ENCODE peak calls at places on chromosomes 13 and 19, in six cellular contexts. V is endodermal cell; F is CD8-positive, alpha-beta T cell; A is naive thymus-derived CD4-positive, alpha-beta T cell; H is GM23248; T is pancreas. G is an unnamed sample. For H3K4me1, the result is how much of the 10 kb centered on the place peaks cover.

GRCh38 chr13:20119960-20120359 is 40.9 kb downstream of the GJA3 start:
- DNase-seq in V (no peak), F (no peak), A (no peak), H (no peak), T (no peak), G (no peak)

GRCh38 chr13:55815458-55816033 is 1325.2 kb upstream of the PRR20A start:
- DNase-seq in V (no peak), F (no peak), A (no peak), H (no peak), T (no peak), G (no peak)

GRCh38 chr19:54266133-54266532 is 9.1 kb upstream of the LILRB5 start:
- DNase-seq in V (peak), F (peak), A (peak), H (peak), T (peak), G (peak)

GRCh38 chr13:111251646-111252448 is 68.6 kb upstream of the TEX29 start:
- DNase-seq in V (no peak), F (no peak), A (no peak), H (peak), T (no peak), G (no peak)

GRCh38 chr19:50838239-50838638 is 4.9 kb upstream of the KLK15 start:
- DNase-seq in V (peak), F (no peak), A (no peak), H (peak), T (no peak), G (no peak)

GRCh38 chr19:49427855-49428546 is 2.8 kb downstream of the GFY start:
- DNase-seq in V (peak), F (peak), A (no peak), H (peak), T (peak), G (no peak)

GRCh38 chr13:39455534-39456175 is 147.3 kb downstream of the LHFPL6 start:
- DNase-seq in V (no peak), F (no peak), A (no peak), H (no peak), T (no peak), G (no peak)

GRCh38 chr19:13096968-13097330 is 5.7 kb downstream of the LYL1 start:
- DNase-seq in V (no peak), F (no peak), A (no peak), H (no peak), T (no peak), G (peak)

GRCh38 chr19:45076029-45076850 is at the start of gene ZNF296:
- DNase-seq in V (peak), F (peak), A (peak), H (peak), T (peak), G (peak)

GRCh38 chr19:2546128-2547032 is 70.5 kb downstream of the GADD45B start:
- DNase-seq in V (peak), F (no peak), A (no peak), H (no peak), T (peak), G (peak)

GRCh38 chr13:26272621-26273020 is 18.7 kb downstream of the CDK8 start:
- DNase-seq in V (no peak), F (no peak), A (no peak), H (no peak), T (no peak), G (no peak)

GRCh38 chr19:38686530-38686888 is 39.1 kb downstream of the ACTN4 start:
- DNase-seq in V (no peak), F (peak), A (peak), H (no peak), T (peak), G (no peak)

GRCh38 chr13:101242720-101243119 is 173.6 kb downstream of the NALCN start:
- DNase-seq in V (no peak), F (no peak), A (no peak), H (no peak), T (no peak), G (no peak)

GRCh38 chr13:100646871-100647270 is 27.7 kb downstream of the TMTC4 start:
- DNase-seq in V (no peak), F (no peak), A (no peak), H (no peak), T (no peak), G (no peak)

GRCh38 chr19:46376241-46377153 is 29.6 kb downstream of the PPP5C start:
- DNase-seq in V (no peak), F (no peak), A (no peak), H (no peak), T (peak), G (no peak)

GRCh38 chr19:32368781-32369180 is 23.4 kb downstream of the ZNF507 start:
- DNase-seq in V (no peak), F (no peak), A (no peak), H (no peak), T (no peak), G (no peak)

GRCh38 chr13:112790735-112791641 is 101.2 kb downstream of the ATP11A start:
- DNase-seq in V (no peak), F (no peak), A (no peak), H (peak), T (no peak), G (no peak)

GRCh38 chr13:40464349-40464748 is 202.1 kb downstream of the FOXO1 start:
- DNase-seq in V (no peak), F (no peak), A (no peak), H (no peak), T (no peak), G (no peak)

GRCh38 chr19:33501957-33502356 is 19.6 kb downstream of the PEPD start:
- DNase-seq in V (no peak), F (no peak), A (no peak), H (no peak), T (no peak), G (no peak)

GRCh38 chr19:54298357-54299125 is 14.4 kb downstream of the LILRA5 start:
- DNase-seq in V (no peak), F (no peak), A (no peak), H (no peak), T (no peak), G (no peak)

GRCh38 chr19:47209323-47210179 is 21.4 kb downstream of the BBC3 start:
- DNase-seq in V (no peak), F (no peak), A (no peak), H (no peak), T (no peak), G (no peak)

GRCh38 chr19:48006762-48007161 is 12.3 kb downstream of the ELSPBP1 start:
- DNase-seq in V (peak), F (no peak), A (no peak), H (peak), T (no peak), G (no peak)

GRCh38 chr13:113273856-113274590 is 23.0 kb upstream of the LAMP1 start:
- DNase-seq in V (no peak), F (no peak), A (no peak), H (peak), T (no peak), G (no peak)

GRCh38 chr19:17654993-17655392 is 33.2 kb downstream of the UNC13A start:
- DNase-seq in V (peak), F (no peak), A (no peak), H (no peak), T (no peak), G (no peak)

GRCh38 chr19:48400018-48400742 is 6.7 kb downstream of the GRIN2D start:
- DNase-seq in V (peak), F (no peak), A (peak), H (peak), T (no peak), G (peak)

GRCh38 chr13:54356209-54356608 is 1327.6 kb downstream of the OLFM4 start:
- DNase-seq in V (no peak), F (no peak), A (no peak), H (no peak), T (no peak), G (no peak)

GRCh38 chr13:106981050-106981449 is 413.1 kb upstream of the ARGLU1 start:
- DNase-seq in V (no peak), F (no peak), A (no peak), H (no peak), T (no peak), G (no peak)

DNA sequence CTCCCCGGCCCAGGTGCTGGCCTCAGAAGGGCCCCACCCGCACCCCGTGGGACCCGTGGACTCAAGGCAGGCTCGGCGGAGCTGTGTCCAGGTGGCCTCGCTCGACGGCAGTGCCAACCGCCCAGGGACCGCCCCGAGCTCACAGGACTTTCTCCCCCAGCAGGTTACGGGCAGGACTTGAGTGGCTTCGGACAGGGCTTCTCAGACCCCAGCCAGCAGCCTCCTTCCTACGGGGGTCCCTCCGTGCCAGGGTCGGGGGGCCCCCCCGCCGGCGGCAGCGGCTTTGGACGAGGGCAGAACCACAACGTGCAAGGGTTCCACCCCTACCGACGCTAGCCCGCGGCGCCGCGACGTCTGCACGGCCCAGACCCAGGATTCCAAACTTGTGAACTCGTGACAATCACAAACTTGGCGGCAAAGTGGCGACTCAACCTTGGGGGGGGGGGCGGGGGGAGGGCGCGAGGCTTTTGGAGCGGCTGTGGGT is 3.6 kb upstream of the RPS15 start:
- DNase-seq in V (no peak), F (no peak), A (no peak), H (no peak), T (peak), G (no peak)
- H3K4me1 ChIP-seq in V (under half), F (under half), A (under half), H (under half), T (under half), G (under half)

GRCh38 chr13:48494874-48495273 is 38.0 kb downstream of the RCBTB2 start:
- DNase-seq in V (no peak), F (no peak), A (no peak), H (no peak), T (no peak), G (no peak)
- H3K4me1 ChIP-seq in V (under half), F (half or more), A (under half), H (under half), T (under half), G (half or more)

DNA sequence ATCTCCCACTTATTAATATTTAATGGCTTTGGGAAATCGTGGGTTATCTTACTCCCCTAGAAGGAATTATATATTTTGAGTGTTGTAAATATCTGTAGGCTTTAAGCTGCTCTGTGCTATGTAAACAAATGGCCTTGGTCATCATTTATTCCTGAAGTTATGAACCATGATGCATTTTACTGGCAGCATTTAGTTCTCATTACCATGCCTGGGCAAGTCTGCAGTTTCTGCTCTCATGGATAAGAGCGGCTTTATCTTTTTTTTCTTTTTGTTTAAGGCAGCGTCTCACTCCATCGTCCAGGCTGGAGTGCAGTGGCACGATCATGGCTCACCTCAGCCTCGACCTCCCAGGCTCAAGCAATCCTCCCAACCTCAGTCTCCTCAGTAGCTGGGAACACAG is 156.1 kb downstream of the IRS2 start:
- DNase-seq in V (no peak), F (no peak), A (no peak), H (no peak), T (no peak), G (no peak)
- H3K4me1 ChIP-seq in V (under half), F (under half), A (under half), H (under half), T (under half), G (under half)

DNA sequence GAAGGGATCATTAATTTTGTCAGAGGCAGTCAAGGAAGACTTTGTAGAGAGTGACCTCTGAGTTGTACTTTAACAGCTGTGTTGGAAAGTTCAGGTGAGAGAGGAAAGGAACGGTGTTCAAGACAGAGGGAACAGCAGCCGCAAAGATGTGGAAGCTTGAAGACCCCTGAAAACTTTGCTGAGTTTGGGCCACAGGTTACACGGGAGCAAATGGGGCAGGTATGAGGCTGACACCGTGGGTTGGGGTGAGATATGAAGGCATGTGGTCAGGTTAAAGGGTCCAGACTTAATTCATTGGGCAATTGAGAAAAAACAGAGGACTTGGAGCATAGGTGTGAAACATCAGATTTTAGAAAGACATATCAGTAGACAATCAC is 72.0 kb upstream of the SERP2 start:
- DNase-seq in V (no peak), F (no peak), A (no peak), H (no peak), T (no peak), G (no peak)
- H3K4me1 ChIP-seq in V (under half), F (under half), A (under half), H (under half), T (under half), G (under half)

DNA sequence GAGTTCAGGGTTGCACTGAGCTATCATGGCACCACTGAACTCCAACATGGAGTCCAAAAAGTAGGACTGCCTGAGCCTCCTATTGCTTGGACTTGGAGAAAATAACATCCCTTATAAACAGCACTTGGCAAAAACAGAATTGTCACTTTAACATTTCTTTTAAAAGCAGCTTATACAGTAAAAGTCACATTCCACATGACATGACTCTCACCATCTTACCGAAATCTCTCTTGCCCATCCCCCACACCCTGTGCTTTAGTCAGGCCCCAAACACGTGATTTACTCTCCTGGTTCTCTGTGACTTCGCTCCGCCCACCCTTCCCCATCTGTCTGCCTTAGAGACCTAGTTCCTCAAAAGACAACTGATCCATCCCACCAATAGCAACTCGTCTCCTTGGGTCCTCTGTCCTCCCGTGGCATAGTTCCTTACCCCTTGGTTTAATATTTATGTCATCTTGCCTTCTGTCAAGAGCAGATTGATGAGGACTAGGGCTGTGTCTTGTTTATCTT is 4.6 kb downstream of the SAFB start:
- DNase-seq in V (peak), F (no peak), A (peak), H (peak), T (no peak), G (peak)
- H3K4me1 ChIP-seq in V (under half), F (half or more), A (half or more), H (under half), T (under half), G (half or more)

G was measured in heart right ventricle.